ENCODE peak calls at places on chromosome 13, in nine cellular contexts. Q is lower lobe of right lung, F is psoas muscle, X is heart left ventricle, R is stomach, C is astrocyte, N is AG10803, K is coronary artery, D is foreskin fibroblast. B is an unnamed sample.

GRCh38 chr13:65913173-65913572 is 1317.0 kb downstream of the PCDH9 start:
- DNase-seq in Q (no peak), F (no peak), X (no peak), R (no peak), C (peak), N (peak), K (no peak), D (peak), B (no peak)

GRCh38 chr13:113407531-113408393 is 43.8 kb upstream of the GRTP1 start:
- DNase-seq in Q (no peak), F (peak), X (no peak), R (no peak), C (no peak), N (no peak), K (peak), D (no peak), B (no peak)

GRCh38 chr13:41788552-41788951 is 172.4 kb downstream of the VWA8 start:
- DNase-seq in Q (no peak), F (no peak), X (no peak), R (no peak), C (no peak), N (no peak), K (no peak), D (no peak), B (no peak)

GRCh38 chr13:49214917-49215376 is 5.2 kb upstream of the MLNR start:
- DNase-seq in Q (peak), F (no peak), X (peak), R (peak), C (no peak), N (no peak), K (no peak), D (peak), B (peak)

GRCh38 chr13:34156841-34157365 is 339.0 kb downstream of the RFC3 start:
- DNase-seq in Q (peak), F (no peak), X (peak), R (peak), C (peak), N (peak), K (peak), D (peak), B (peak)

GRCh38 chr13:82627183-82627582 is 1255.1 kb downstream of the SLITRK1 start:
- DNase-seq in Q (no peak), F (no peak), X (no peak), R (no peak), C (peak), N (no peak), K (no peak), D (peak), B (no peak)

GRCh38 chr13:79194272-79194671 is 211.8 kb downstream of the RBM26 start:
- DNase-seq in Q (no peak), F (no peak), X (no peak), R (no peak), C (no peak), N (no peak), K (no peak), D (no peak), B (peak)

GRCh38 chr13:109979186-109979585 is 192.8 kb upstream of the IRS2 start:
- DNase-seq in Q (no peak), F (no peak), X (no peak), R (no peak), C (no peak), N (no peak), K (peak), D (no peak), B (no peak)

GRCh38 chr13:39682788-39683187 is 27.3 kb downstream of the COG6 start:
- DNase-seq in Q (no peak), F (no peak), X (no peak), R (no peak), C (no peak), N (no peak), K (no peak), D (no peak), B (peak)

GRCh38 chr13:30371649-30372265 is 50.5 kb upstream of the UBE2L5 start:
- DNase-seq in Q (no peak), F (no peak), X (no peak), R (peak), C (peak), N (peak), K (no peak), D (peak), B (peak)

GRCh38 chr13:71751074-71751473 is 115.9 kb downstream of the DACH1 start:
- DNase-seq in Q (no peak), F (no peak), X (no peak), R (no peak), C (no peak), N (no peak), K (no peak), D (no peak), B (no peak)

GRCh38 chr13:34217343-34218094 is 399.6 kb downstream of the RFC3 start:
- DNase-seq in Q (no peak), F (no peak), X (no peak), R (no peak), C (no peak), N (no peak), K (no peak), D (no peak), B (no peak)

GRCh38 chr13:39765801-39766463 is 110.5 kb downstream of the COG6 start:
- DNase-seq in Q (peak), F (peak), X (peak), R (peak), C (peak), N (peak), K (no peak), D (peak), B (no peak)

GRCh38 chr13:90800082-90800746 is 547.3 kb upstream of the MIR17HG start:
- DNase-seq in Q (peak), F (peak), X (peak), R (no peak), C (no peak), N (no peak), K (no peak), D (no peak), B (no peak)

GRCh38 chr13:45278096-45278645 is 62.8 kb downstream of the TPT1 start:
- DNase-seq in Q (no peak), F (no peak), X (no peak), R (no peak), C (peak), N (no peak), K (no peak), D (peak), B (no peak)

GRCh38 chr13:77065456-77066147 is 38.6 kb upstream of the FBXL3 start:
- DNase-seq in Q (no peak), F (no peak), X (no peak), R (no peak), C (no peak), N (no peak), K (no peak), D (no peak), B (no peak)

GRCh38 chr13:31731923-31732322 is 7.4 kb upstream of the RXFP2 start:
- DNase-seq in Q (no peak), F (no peak), X (no peak), R (no peak), C (no peak), N (no peak), K (no peak), D (peak), B (no peak)

GRCh38 chr13:79406597-79406908 is 498 bp upstream of the RBM26 start:
- DNase-seq in Q (no peak), F (no peak), X (no peak), R (no peak), C (no peak), N (no peak), K (no peak), D (no peak), B (no peak)

GRCh38 chr13:43520331-43520730 is 266.4 kb downstream of the ENOX1 start:
- DNase-seq in Q (no peak), F (no peak), X (no peak), R (no peak), C (no peak), N (no peak), K (no peak), D (peak), B (no peak)

GRCh38 chr13:83919775-83920174 is 37.5 kb upstream of the SLITRK1 start:
- DNase-seq in Q (no peak), F (no peak), X (no peak), R (no peak), C (no peak), N (no peak), K (no peak), D (no peak), B (no peak)

DNA sequence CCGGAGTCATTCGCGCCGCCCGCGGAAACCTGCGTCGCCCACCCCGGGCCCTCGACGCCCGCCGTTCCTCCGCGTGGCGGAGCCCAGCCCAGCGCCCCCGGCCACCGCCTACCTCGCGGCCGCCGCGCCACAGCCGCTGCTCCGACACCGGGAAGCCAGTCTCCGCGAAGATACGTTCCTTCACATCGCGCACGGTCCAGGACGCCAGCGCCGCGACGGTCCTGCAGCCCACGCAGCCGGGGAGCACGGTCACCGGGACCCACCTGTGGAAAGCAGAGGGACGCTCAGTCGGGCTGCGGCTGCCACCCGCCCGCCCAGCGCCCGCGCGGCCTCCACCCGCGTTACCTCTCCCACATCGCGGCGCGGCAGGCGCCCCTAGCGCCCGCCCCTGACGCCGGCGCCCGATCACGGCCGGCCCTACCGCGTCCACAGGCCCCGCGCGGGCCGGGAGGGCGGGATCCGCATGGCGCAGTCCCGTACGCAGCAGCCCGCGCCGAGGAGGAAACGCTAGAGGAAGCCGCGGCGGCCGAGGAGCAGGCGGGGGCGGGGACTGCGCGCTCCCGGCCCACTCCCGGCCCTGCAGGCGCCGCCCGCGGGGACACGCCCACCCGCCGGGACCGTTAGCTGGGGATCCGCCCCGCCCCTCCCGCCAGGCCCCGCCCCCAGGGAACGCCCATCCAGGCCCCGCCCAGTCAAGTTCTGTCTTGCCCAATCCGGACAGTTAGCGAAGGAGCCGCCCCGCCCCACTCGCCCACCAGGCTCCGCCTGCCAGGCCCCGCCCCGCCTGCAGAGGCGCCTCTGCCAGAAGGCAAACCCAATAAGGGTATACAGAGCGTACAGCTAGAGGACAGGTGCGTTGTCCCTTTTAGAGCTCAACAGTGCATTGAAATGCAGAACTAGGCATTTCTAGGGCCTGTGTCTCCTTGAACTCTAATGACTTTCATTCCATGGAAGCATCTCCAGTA is 58.2 kb downstream of the SACS start:
- DNase-seq in Q (peak), F (peak), X (peak), R (peak), C (peak), N (peak), K (peak), D (peak), B (peak)
- TF ChIP-seq CTCF in Q (peak), F (peak), X (no peak), R (no peak), C (no peak), N (peak), K (no peak), D (no peak), B (peak)

DNA sequence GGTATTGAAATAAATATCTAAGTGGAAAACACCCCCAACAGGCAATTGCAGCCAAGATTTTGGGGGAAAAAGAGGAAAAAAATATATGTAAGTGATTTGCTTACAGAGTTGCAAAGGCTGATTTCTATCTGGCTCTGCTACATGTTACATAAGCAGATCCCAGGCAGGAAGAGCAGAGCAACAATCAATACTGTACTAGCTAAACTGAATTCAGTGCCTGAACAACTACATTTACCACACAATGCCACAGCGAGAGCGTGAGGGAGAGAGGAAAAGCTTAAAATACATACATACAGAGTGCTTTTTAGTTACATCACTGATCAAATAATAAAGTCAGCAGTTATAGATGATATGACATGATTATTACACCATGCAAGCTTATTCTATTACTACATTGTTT is 665.6 kb upstream of the ARGLU1 start:
- DNase-seq in Q (no peak), F (no peak), X (no peak), R (no peak), C (no peak), N (no peak), K (no peak), D (no peak), B (no peak)
- H3K4me3 ChIP-seq in Q (no peak), F (no peak), X (no peak), R (no peak), C (no peak), N (no peak), K (no peak), D (no peak), B (no peak)

DNA sequence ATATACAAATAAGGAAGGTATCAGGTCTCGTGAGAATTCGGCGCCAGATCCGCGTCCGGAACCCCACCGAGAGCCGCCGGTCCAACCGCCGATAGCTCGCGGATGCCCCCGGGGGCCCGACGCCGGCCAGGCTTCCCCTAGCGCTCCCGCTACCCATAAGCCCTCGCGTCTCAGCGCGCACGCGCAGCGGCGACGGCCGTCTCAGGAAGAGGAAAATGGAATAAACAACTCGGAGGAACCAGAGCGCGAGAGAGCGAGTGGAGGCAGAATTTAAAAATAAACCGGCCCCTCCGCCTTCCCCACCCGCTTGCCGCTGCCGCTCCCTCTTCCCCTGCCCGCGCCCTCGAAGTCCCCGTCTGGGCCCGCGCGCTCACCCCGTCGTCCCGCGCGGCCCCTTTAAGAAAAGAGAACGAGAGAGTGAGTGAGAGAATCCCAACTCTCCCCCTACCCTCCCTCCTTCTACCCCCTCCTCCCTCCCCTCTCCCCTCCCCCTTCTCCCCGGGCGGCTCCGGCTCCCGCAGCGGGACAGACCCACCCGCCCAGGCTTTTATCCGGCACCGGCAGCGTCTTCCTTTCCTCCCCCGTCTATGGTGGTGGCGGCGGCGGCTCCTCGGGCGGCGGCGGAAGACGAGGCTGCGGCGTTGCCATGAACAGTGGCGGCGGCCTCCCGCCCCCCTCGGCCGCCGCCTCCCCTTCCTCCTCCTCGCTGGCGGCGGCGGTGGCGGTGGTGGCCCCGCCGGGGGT is at the start of gene PAN3:
- DNase-seq in Q (peak), F (peak), X (peak), R (peak), C (peak), N (peak), K (peak), D (peak), B (peak)
- TF ChIP-seq CTCF in Q (peak), F (peak), X (no peak), R (no peak), C (no peak), N (no peak), K (no peak), D (peak), B (peak)

GRCh38 chr13:98476538-98476966 is 100.4 kb downstream of the STK24 start:
- DNase-seq in Q (peak), F (peak), X (no peak), R (peak), C (peak), N (peak), K (no peak), D (peak), B (peak)
- H3K4me3 ChIP-seq in Q (no peak), F (no peak), X (no peak), R (peak), C (no peak), N (no peak), K (no peak), D (no peak), B (peak)

GRCh38 chr13:108426893-108427292 is 157.4 kb downstream of the TNFSF13B start:
- DNase-seq in Q (no peak), F (no peak), X (no peak), R (no peak), C (no peak), N (no peak), K (no peak), D (no peak), B (no peak)
- TF ChIP-seq CTCF in Q (no peak), F (no peak), X (no peak), R (no peak), C (no peak), N (no peak), K (no peak), D (no peak), B (no peak)

DNA sequence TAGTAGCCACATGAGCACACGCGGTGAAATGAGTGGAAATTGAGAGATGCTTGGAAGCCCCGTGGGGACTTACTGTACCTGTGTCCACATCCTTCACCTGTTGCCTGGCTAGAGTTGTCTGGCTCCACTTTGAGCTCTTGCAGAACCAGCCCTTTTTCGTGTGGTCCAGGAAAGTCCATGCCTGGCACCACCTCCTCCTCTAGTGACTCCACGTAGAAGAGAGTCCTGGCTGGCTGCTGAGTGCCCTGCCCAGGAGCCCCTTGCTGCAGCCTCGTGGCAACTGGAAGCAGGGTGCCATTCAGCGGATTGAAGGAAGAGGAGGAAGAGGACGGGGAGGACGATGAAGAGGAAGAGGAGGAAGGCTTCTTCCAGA is 515 bp upstream of the ATXN8OS start:
- DNase-seq in Q (no peak), F (no peak), X (no peak), R (no peak), C (no peak), N (no peak), K (no peak), D (no peak), B (no peak)
- H3K4me3 ChIP-seq in Q (no peak), F (no peak), X (no peak), R (peak), C (no peak), N (no peak), K (no peak), D (no peak), B (no peak)

B was measured in GM12864.